ENCODE peak calls at places on chromosomes 3 and 15, in eight cellular contexts. M is CD8-positive, alpha-beta T cell; J is astrocyte of the spinal cord; E is B cell; W is heart left ventricle; I is adrenal gland; X is Peyer's patch; O is GM12865. S is an unnamed sample.

GRCh38 chr3:126524429-126524988 is 554 bp downstream of the CHST13 start:
- DNase-seq in J (no peak), X (no peak), O (no peak), M (no peak), I (no peak), E (no peak), W (peak; percentile 32), S (no peak)

GRCh38 chr3:151003024-151003771 is 30.7 kb upstream of the CLRN1 start:
- DNase-seq in W (no peak), O (no peak), E (no peak), I (peak; percentile 57), J (peak; percentile 27), X (no peak), M (no peak), S (no peak)

GRCh38 chr15:70742928-70743327 is 20.4 kb downstream of the UACA start:
- DNase-seq in I (no peak), J (peak; percentile 52), X (no peak), W (no peak), O (peak; percentile 7), M (no peak), E (no peak), S (no peak)

GRCh38 chr15:70442616-70443321 is 320.6 kb downstream of the UACA start:
- DNase-seq in O (no peak), X (no peak), J (no peak), I (no peak), W (no peak), M (no peak), E (no peak), S (no peak)

GRCh38 chr15:43517354-43518072 is at the start of gene MAP1A:
- DNase-seq in W (peak; percentile 82), J (peak; percentile 67), E (no peak), O (no peak), X (no peak), M (no peak), I (no peak), S (no peak)

GRCh38 chr3:167184511-167184910 is 195.6 kb downstream of the ZBBX start:
- DNase-seq in J (no peak), E (no peak), M (no peak), W (no peak), I (no peak), X (no peak), O (no peak), S (no peak)

GRCh38 chr3:19063936-19064335 is 84.4 kb upstream of the KCNH8 start:
- DNase-seq in X (no peak), I (no peak), J (no peak), O (no peak), M (no peak), E (no peak), W (no peak), S (no peak)

GRCh38 chr3:14480207-14481017 is 59.7 kb downstream of the GRIP2 start:
- DNase-seq in E (no peak), O (no peak), X (no peak), M (no peak), I (peak; percentile 77), W (no peak), J (peak; percentile 66), S (no peak)

GRCh38 chr15:81923561-81924350 is 122.1 kb downstream of the MEX3B start:
- DNase-seq in M (no peak), E (no peak), I (no peak), J (no peak), O (no peak), X (no peak), W (no peak), S (no peak)

GRCh38 chr15:33074942-33075341 is 119.6 kb downstream of the FMN1 start:
- DNase-seq in X (no peak), E (no peak), O (no peak), I (no peak), J (no peak), W (no peak), M (no peak), S (no peak)

GRCh38 chr15:90192961-90193786 is 8.0 kb upstream of the SEMA4B start:
- DNase-seq in O (no peak), X (no peak), J (no peak), I (no peak), W (no peak), E (no peak), M (no peak), S (no peak)
- TF ChIP-seq CTCF in O (no peak), X (no peak), J (no peak), I (no peak), W (no peak), E (no peak), M (no peak), S (no peak)

DNA sequence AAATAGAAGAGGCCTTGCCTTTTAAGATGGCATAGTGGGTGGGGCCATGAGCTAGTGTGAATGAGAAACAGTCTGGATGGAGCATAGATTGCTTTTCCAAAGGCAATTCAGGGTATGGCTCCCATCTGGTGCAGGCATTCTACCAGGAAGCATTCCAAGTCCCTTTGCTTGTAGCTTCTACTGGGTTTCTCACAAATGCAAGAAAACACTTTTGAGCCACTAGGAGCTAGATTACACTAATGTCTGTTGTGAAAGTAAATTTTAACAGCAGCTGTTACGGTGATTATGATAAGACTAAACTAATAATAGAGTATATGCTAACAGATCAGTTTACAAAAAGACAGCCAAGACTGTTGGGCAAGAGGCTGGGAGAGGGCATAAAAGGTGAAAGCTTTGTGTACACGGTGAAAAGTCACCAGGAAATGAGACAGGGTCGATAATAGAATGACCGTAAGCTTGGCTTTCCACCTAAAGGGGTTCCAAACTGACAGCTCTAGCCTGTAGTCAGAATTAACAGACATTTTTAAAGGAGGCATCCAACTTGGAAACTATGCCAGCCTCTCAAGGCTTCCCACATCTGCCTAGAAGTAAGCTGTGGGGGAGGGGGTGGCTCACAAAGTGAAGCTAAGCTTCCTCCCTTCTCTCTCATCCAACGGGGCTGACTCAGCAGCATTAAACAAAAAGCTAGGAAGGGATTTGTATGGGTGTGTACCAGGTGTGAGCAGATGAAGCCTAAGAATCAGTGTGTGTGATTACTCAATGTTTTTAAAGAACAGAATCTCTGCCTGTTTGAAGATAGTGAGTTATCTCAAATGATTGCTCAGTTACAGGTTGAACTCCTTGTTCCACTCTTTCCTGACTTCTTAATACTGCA is 61.1 kb upstream of the GPD1L start:
- DNase-seq in J (peak; percentile 70), O (no peak), I (peak; percentile 52), E (no peak), X (no peak), M (no peak), W (peak; percentile 39), S (no peak)
- TF ChIP-seq CTCF in J (no peak), O (no peak), I (no peak), E (no peak), X (no peak), M (no peak), W (no peak), S (no peak)

GRCh38 chr3:6791161-6791560 is 69.8 kb upstream of the GRM7 start:
- DNase-seq in X (no peak), E (no peak), J (peak; percentile 40), M (no peak), O (no peak), W (no peak), I (no peak), S (no peak)
- TF ChIP-seq CTCF in X (no peak), E (no peak), J (peak; percentile 26), M (no peak), O (no peak), W (no peak), I (no peak), S (no peak)

GRCh38 chr15:80308002-80308401 is 56.0 kb upstream of the CTXND1 start:
- DNase-seq in J (no peak), I (no peak), M (no peak), E (no peak), O (no peak), W (no peak), X (no peak), S (no peak)
- TF ChIP-seq CTCF in J (no peak), I (no peak), M (no peak), E (no peak), O (peak; percentile 1), W (no peak), X (no peak), S (no peak)

GRCh38 chr3:157088506-157089454 is 71.2 kb downstream of the CCNL1 start:
- DNase-seq in M (peak; percentile 87), E (peak; percentile 95), I (peak; percentile 96), J (peak; percentile 98), X (peak; percentile 91), W (peak; percentile 97), O (peak; percentile 98), S (peak; percentile 93)
- TF ChIP-seq CTCF in M (no peak), E (no peak), I (no peak), J (peak; percentile 12), X (no peak), W (no peak), O (peak; percentile 3), S (no peak)

GRCh38 chr15:84643838-84644237 is 10.2 kb downstream of the WDR73 start:
- DNase-seq in X (no peak), W (no peak), I (no peak), O (no peak), J (no peak), M (no peak), E (no peak), S (no peak)

GRCh38 chr15:84634228-84634837 is 19.8 kb downstream of the WDR73 start:
- DNase-seq in J (no peak), I (no peak), O (no peak), X (no peak), E (no peak), W (no peak), M (no peak), S (no peak)

GRCh38 chr15:84633311-84634227 is 20.5 kb downstream of the WDR73 start:
- DNase-seq in J (peak; percentile 78), X (peak; percentile 65), O (peak; percentile 73), E (peak; percentile 62), I (peak; percentile 71), W (peak; percentile 84), M (peak; percentile 29), S (peak; percentile 64)

DNA sequence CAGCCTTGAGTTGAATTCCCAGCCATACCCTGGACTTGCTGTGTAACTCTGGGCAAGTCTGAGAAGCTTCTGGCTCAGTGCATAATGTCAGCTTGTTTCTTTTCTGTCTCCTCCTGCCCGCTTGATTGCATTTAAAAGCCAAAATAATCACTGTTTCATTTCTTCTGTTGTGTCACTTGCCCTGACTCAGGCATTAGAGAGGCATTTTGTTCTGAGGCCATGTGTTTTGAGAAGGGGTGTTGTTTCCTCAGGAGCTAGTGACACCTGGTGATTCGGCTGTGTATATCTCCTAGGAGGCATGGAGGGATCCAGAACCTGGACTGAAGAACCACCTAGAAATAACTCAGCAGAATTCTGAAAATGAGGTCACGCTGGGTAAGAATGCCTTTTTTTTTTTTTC is 16.0 kb downstream of the WDR73 start:
- DNase-seq in O (no peak), M (no peak), E (no peak), W (no peak), I (no peak), X (no peak), J (no peak), S (no peak)
- TF ChIP-seq CTCF in O (no peak), M (no peak), E (no peak), W (no peak), I (no peak), X (no peak), J (peak; percentile 10), S (no peak)

S was measured in GM13977.